ENCODE peak calls at places on chromosomes 2 and 18, in ten cellular contexts. W, O, S, Y, H, F, G, M, L and C are unnamed samples.
A peak's percentile ranks its signal among the peaks of the same experiment; 100 is the strongest.

GRCh38 chr2:2491964-2492363 is 160.9 kb upstream of the MYT1L start:
- DNase-seq in H (no peak), M (no peak), O (no peak), W (no peak), F (no peak), Y (no peak), G (no peak), S (no peak), L (no peak), C (no peak)

GRCh38 chr2:240319221-240319854 is 116.1 kb upstream of the GPC1 start:
- DNase-seq in O (no peak), G (no peak), L (no peak), H (no peak), W (no peak), Y (no peak), M (no peak), S (no peak), F (no peak), C (no peak)

GRCh38 chr2:66281980-66282379 is 152.9 kb upstream of the MEIS1 start:
- DNase-seq in W (no peak), Y (no peak), O (no peak), M (no peak), F (no peak), L (no peak), H (no peak), S (no peak), G (no peak), C (no peak)

GRCh38 chr18:78914586-78914935 is 65.1 kb upstream of the SALL3 start:
- DNase-seq in F (no peak), O (no peak), S (no peak), W (no peak), H (no peak), L (no peak), G (no peak), M (no peak), Y (no peak), C (no peak)

GRCh38 chr2:66573866-66574265 is 138.9 kb downstream of the MEIS1 start:
- DNase-seq in G (no peak), M (no peak), L (peak; percentile 74), S (no peak), H (no peak), O (no peak), Y (no peak), F (no peak), W (no peak), C (peak; percentile 11)

GRCh38 chr2:176999331-176999730 is 213.3 kb upstream of the HNRNPA3 start:
- DNase-seq in F (peak; percentile 73), O (no peak), L (no peak), G (peak; percentile 77), S (no peak), Y (no peak), H (no peak), M (no peak), W (no peak), C (no peak)

GRCh38 chr18:24013061-24013460 is 1.5 kb upstream of the TTC39C start:
- DNase-seq in G (no peak), S (no peak), Y (no peak), H (no peak), F (peak; percentile 60), L (no peak), M (no peak), O (no peak), W (no peak), C (no peak)

GRCh38 chr2:226483745-226484619 is 315.6 kb downstream of the IRS1 start:
- DNase-seq in W (no peak), Y (peak; percentile 7), O (no peak), G (no peak), M (peak; percentile 28), F (peak; percentile 61), S (no peak), H (peak; percentile 63), L (peak; percentile 87), C (no peak)

GRCh38 chr18:78477840-78478239 is 501.8 kb upstream of the SALL3 start:
- DNase-seq in F (no peak), S (no peak), L (no peak), W (no peak), Y (no peak), M (no peak), H (no peak), G (no peak), O (no peak), C (no peak)

GRCh38 chr2:161570424-161571050 is 53.7 kb upstream of the SLC4A10 start:
- DNase-seq in S (no peak), W (no peak), O (no peak), L (peak; percentile 36), Y (no peak), G (no peak), M (no peak), F (no peak), H (no peak), C (no peak)

GRCh38 chr2:72144746-72145657 is 2.7 kb downstream of the CYP26B1 start:
- DNase-seq in F (no peak), L (peak; percentile 84), G (no peak), S (peak; percentile 17), M (no peak), Y (peak; percentile 71), O (peak; percentile 57), H (no peak), W (no peak), C (peak; percentile 16)

GRCh38 chr2:190979906-190980629 is 33.9 kb downstream of the STAT1 start:
- DNase-seq in G (no peak), M (no peak), H (peak; percentile 10), Y (peak; percentile 44), L (no peak), W (peak; percentile 87), S (peak; percentile 52), F (no peak), O (peak; percentile 91), C (peak; percentile 65)

GRCh38 chr2:235458839-235459273 is 35.0 kb upstream of the AGAP1 start:
- DNase-seq in H (no peak), F (peak; percentile 50), O (peak; percentile 72), M (no peak), W (peak; percentile 75), Y (no peak), G (no peak), L (no peak), S (peak; percentile 77), C (peak; percentile 10)

GRCh38 chr2:108640731-108641130 is 78.6 kb upstream of the RANBP2 start:
- DNase-seq in L (no peak), M (peak; percentile 63), H (peak; percentile 66), O (peak; percentile 84), S (no peak), W (peak; percentile 90), Y (no peak), F (peak; percentile 83), G (peak; percentile 46), C (no peak)

GRCh38 chr2:168521342-168521741 is 65.3 kb downstream of the CERS6 start:
- DNase-seq in G (no peak), L (no peak), S (peak; percentile 30), O (peak; percentile 49), W (no peak), F (no peak), Y (no peak), H (no peak), M (no peak), C (no peak)

GRCh38 chr18:59395226-59396175 is 36.4 kb upstream of the LMAN1 start:
- DNase-seq in Y (no peak), W (no peak), O (no peak), S (no peak), M (no peak), L (peak; percentile 39), H (no peak), G (no peak), F (no peak), C (no peak)

GRCh38 chr2:239061824-239062560 is 214.1 kb downstream of the TWIST2 start:
- DNase-seq in H (no peak), F (no peak), W (no peak), Y (no peak), G (no peak), S (peak; percentile 60), L (no peak), O (no peak), M (no peak), C (no peak)

GRCh38 chr2:80429251-80429650 is 124.7 kb upstream of the LRRTM1 start:
- DNase-seq in L (peak; percentile 13), Y (no peak), W (no peak), S (no peak), M (no peak), F (no peak), H (no peak), O (no peak), G (no peak), C (no peak)
- TF ChIP-seq CTCF in L (peak; percentile 33), Y (no peak), W (no peak), S (no peak), M (no peak), F (no peak), H (no peak), O (no peak), G (no peak), C (no peak)

GRCh38 chr2:164843346-164843841 is 1.8 kb upstream of the COBLL1 start:
- DNase-seq in W (peak; percentile 88), S (no peak), O (peak; percentile 78), G (no peak), H (peak; percentile 60), F (peak; percentile 42), L (no peak), Y (no peak), M (no peak), C (no peak)

GRCh38 chr2:164842624-164842966 is 972 bp upstream of the COBLL1 start:
- DNase-seq in F (no peak), W (no peak), G (no peak), S (no peak), H (no peak), Y (no peak), M (no peak), L (no peak), O (no peak), C (no peak)

GRCh38 chr2:164840930-164841718 is 499 bp downstream of the COBLL1 start:
- DNase-seq in H (no peak), G (peak; percentile 21), O (peak; percentile 78), L (peak; percentile 94), S (peak; percentile 80), Y (peak; percentile 79), F (peak; percentile 71), W (peak; percentile 38), M (no peak), C (peak; percentile 76)

GRCh38 chr2:164840458-164840929 is 1.1 kb downstream of the COBLL1 start:
- DNase-seq in M (no peak), W (no peak), G (no peak), F (no peak), Y (peak; percentile 20), H (no peak), S (peak; percentile 72), L (peak; percentile 24), O (peak; percentile 63), C (peak; percentile 25)

GRCh38 chr2:164841719-164842623 is at the start of gene COBLL1:
- DNase-seq in Y (peak; percentile 84), O (peak; percentile 92), G (peak; percentile 30), S (peak; percentile 78), L (peak; percentile 89), W (peak; percentile 84), M (no peak), F (peak; percentile 57), H (no peak), C (peak; percentile 77)
- TF ChIP-seq CTCF in Y (peak; percentile 79), O (peak; percentile 82), G (peak; percentile 8), S (peak; percentile 91), L (peak; percentile 77), W (peak; percentile 92), M (peak; percentile 86), F (peak; percentile 78), H (peak; percentile 87), C (peak; percentile 91)

GRCh38 chr2:216661639-216662375 is 28.6 kb downstream of the IGFBP2 start:
- DNase-seq in H (no peak), F (peak; percentile 50), Y (no peak), W (no peak), M (no peak), S (no peak), O (no peak), G (peak; percentile 35), L (no peak), C (no peak)
- TF ChIP-seq CTCF in H (peak; percentile 30), F (peak; percentile 41), Y (no peak), W (peak; percentile 25), M (peak; percentile 15), S (no peak), O (no peak), G (peak; percentile 28), L (no peak), C (no peak)

GRCh38 chr2:68057658-68058396 is 5.0 kb downstream of the C1D start:
- DNase-seq in M (no peak), F (no peak), G (no peak), S (no peak), O (peak; percentile 35), L (no peak), Y (no peak), H (no peak), W (peak; percentile 28), C (no peak)
- TF ChIP-seq CTCF in M (no peak), F (no peak), G (no peak), S (no peak), O (no peak), L (peak; percentile 4), Y (no peak), H (no peak), W (no peak), C (no peak)